ENCODE peak calls at places on chromosome 9, in five cellular contexts. U is AG04450; H is effector memory CD4-positive, alpha-beta T cell; C is endodermal cell; Q is CD8-positive, alpha-beta memory T cell. F is an unnamed sample.

GRCh38 chr9:75086443-75087278 is 1.3 kb downstream of the NMRK1 start:
- DNase-seq in Q (no peak), H (no peak), U (no peak), C (no peak), F (no peak)

GRCh38 chr9:80401243-80401642 is 829.5 kb downstream of the TLE4 start:
- DNase-seq in Q (no peak), H (no peak), C (no peak), U (no peak), F (no peak)

GRCh38 chr9:136470356-136470755 is 12.5 kb downstream of the SEC16A start:
- DNase-seq in C (no peak), H (no peak), Q (no peak), U (no peak), F (no peak)

GRCh38 chr9:84174486-84174885 is 166.1 kb downstream of the SLC28A3 start:
- DNase-seq in H (no peak), U (no peak), Q (no peak), C (no peak), F (no peak)

GRCh38 chr9:136178061-136178772 is 26.7 kb downstream of the LHX3 start:
- DNase-seq in U (no peak), Q (no peak), C (no peak), H (no peak), F (no peak)

GRCh38 chr9:36970007-36970888 is 63.8 kb downstream of the PAX5 start:
- DNase-seq in U (no peak), Q (no peak), H (no peak), C (peak; percentile 53), F (no peak)

GRCh38 chr9:114805670-114806551 is at the start of gene TNFSF15:
- DNase-seq in C (peak; percentile 82), H (no peak), Q (no peak), U (no peak), F (no peak)

GRCh38 chr9:74643303-74643933 is 146.3 kb downstream of the RORB start:
- DNase-seq in U (no peak), Q (no peak), C (no peak), H (no peak), F (no peak)

GRCh38 chr9:124353811-124354274 is 61.4 kb downstream of the PSMB7 start:
- DNase-seq in C (no peak), H (no peak), U (peak; percentile 27), Q (no peak), F (no peak)

GRCh38 chr9:85208666-85209065 is 533.1 kb downstream of the AGTPBP1 start:
- DNase-seq in C (no peak), U (no peak), Q (no peak), H (no peak), F (no peak)

GRCh38 chr9:129511320-129511900 is 109.5 kb downstream of the C9orf50 start:
- DNase-seq in C (no peak), Q (no peak), U (no peak), H (no peak), F (no peak)

GRCh38 chr9:79346350-79347020 is 225.3 kb upstream of the TLE4 start:
- DNase-seq in H (no peak), Q (no peak), C (no peak), U (no peak), F (no peak)

GRCh38 chr9:19028835-19029451 is 4.1 kb downstream of the SAXO1 start:
- DNase-seq in U (peak; percentile 52), H (no peak), Q (no peak), C (peak; percentile 79), F (no peak)

GRCh38 chr9:129483467-129484324 is 137.2 kb downstream of the C9orf50 start:
- DNase-seq in C (peak; percentile 80), Q (no peak), H (peak; percentile 32), U (no peak), F (peak; percentile 49)

GRCh38 chr9:29349050-29349449 is 1775.8 kb upstream of the C9orf72 start:
- DNase-seq in Q (no peak), C (no peak), H (no peak), U (no peak), F (no peak)

GRCh38 chr9:130768265-130768664 is 66.8 kb upstream of the ABL1 start:
- DNase-seq in H (no peak), U (no peak), Q (no peak), C (peak; percentile 63), F (no peak)

GRCh38 chr9:71664566-71664965 is 103.7 kb downstream of the CEMIP2 start:
- DNase-seq in U (no peak), C (no peak), Q (no peak), H (no peak), F (no peak)

GRCh38 chr9:79073201-79073600 is 498.6 kb upstream of the TLE4 start:
- DNase-seq in U (no peak), H (no peak), C (no peak), Q (no peak), F (no peak)

GRCh38 chr9:98247826-98248657 is 7.4 kb downstream of the TBC1D2 start:
- DNase-seq in Q (no peak), C (no peak), U (no peak), H (no peak), F (no peak)

GRCh38 chr9:21634951-21635350 is 152.8 kb upstream of the IFNE start:
- DNase-seq in U (no peak), H (no peak), C (no peak), Q (no peak), F (no peak)

GRCh38 chr9:116837038-116837998 is 150.2 kb downstream of the TRIM32 start:
- DNase-seq in H (no peak), C (peak; percentile 72), U (no peak), Q (no peak), F (no peak)

GRCh38 chr9:124358617-124359016 is 56.6 kb downstream of the PSMB7 start:
- DNase-seq in U (no peak), Q (no peak), C (peak; percentile 39), H (no peak), F (no peak)

GRCh38 chr9:133359420-133360175 is 3.2 kb downstream of the SURF2 start:
- DNase-seq in H (no peak), C (peak; percentile 85), U (no peak), Q (no peak), F (no peak)
- H3K9me3 ChIP-seq in H (no peaks in the 10 kb centered on the region), C (no peaks in the 10 kb centered on the region), U (no peaks in the 10 kb centered on the region), Q (no peaks in the 10 kb centered on the region), F (no peaks in the 10 kb centered on the region)

GRCh38 chr9:122718038-122718437 is 5.8 kb upstream of the OR1L4 start:
- DNase-seq in Q (no peak), U (no peak), H (no peak), C (no peak), F (no peak)

GRCh38 chr9:122723690-122724089 is at the start of gene OR1L4:
- DNase-seq in Q (no peak), C (no peak), U (no peak), H (no peak), F (no peak)
- H3K9me3 ChIP-seq in Q (peaks cover 17% of the 10 kb centered on the region), C (peaks cover 46% of the 10 kb centered on the region), U (peaks cover 8% of the 10 kb centered on the region), H (peaks cover 21% of the 10 kb centered on the region), F (peaks cover 9% of the 10 kb centered on the region)

DNA sequence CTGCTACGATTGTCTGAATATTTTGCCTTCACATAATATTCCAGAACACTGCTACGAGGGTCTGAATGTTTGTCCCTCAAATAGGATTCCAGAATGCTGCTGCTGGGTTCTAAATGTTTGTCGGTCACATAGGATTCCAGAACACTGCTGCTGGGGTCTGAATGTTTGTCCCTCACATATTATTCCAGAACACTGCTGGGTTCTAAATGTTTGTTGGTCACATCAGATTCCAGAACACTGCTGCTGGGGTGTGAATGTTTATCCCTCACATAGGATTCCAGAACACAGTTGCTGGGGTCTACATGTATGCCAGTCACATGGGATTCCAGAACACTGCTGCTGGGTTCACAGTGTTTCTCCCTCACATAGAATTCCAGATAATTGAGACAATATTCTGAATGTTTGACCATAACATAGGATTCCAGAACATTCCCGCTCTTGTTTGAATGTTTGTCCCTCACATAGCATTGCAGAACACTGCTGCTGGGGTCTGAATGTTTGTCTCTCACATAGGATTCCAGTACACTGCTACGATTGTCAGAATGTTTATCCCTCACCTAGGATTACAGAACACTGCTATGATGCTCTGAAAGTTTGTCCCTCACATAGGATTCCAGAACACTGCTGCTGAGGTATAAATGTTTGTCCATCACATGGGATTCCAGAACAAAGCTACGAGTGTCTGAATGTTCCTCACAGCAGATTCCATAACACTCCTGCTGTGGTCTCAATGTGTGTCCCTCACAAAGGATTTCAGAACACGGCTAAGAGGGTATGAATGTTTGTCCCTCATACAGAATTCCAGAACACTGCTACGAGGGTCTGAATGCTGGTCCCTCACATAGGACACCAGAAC is 201.8 kb downstream of the FOXD4L6 start:
- DNase-seq in H (no peak), U (no peak), C (peak; percentile 22), Q (no peak), F (no peak)
- H3K9me3 ChIP-seq in H (peaks cover 57% of the 10 kb centered on the region), U (peaks cover 36% of the 10 kb centered on the region), C (peaks cover 86% of the 10 kb centered on the region), Q (peaks cover 44% of the 10 kb centered on the region), F (peaks cover 56% of the 10 kb centered on the region)

DNA sequence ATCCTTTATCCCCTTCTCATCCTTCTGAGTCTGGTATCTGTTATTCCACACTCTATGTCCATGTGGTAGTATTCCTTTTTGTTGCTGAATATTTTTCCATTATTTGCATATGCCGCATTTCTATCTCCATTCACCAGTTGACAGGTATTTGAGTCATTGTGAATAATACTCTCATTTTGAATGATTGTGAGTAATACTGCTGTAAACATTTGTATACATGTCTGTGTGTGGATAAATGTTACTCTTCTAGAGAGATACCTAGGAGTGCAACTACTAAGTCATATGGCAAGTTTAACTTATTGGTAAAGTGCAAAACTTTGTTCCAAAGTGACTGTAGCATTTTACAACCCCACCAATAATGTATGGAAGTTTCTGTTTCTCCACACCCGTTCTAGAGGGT is 15.6 kb downstream of the RIC1 start:
- DNase-seq in U (no peak), H (no peak), Q (no peak), C (no peak), F (no peak)
- H3K9me3 ChIP-seq in U (no peaks in the 10 kb centered on the region), H (peaks cover 3% of the 10 kb centered on the region), Q (peaks cover 10% of the 10 kb centered on the region), C (peaks cover 3% of the 10 kb centered on the region), F (peaks cover 1% of the 10 kb centered on the region)

GRCh38 chr9:110575169-110575568 is 4.4 kb downstream of the SVEP1 start:
- DNase-seq in H (no peak), C (no peak), Q (no peak), U (no peak), F (no peak)

GRCh38 chr9:110571801-110572490 is 7.6 kb downstream of the SVEP1 start:
- DNase-seq in U (no peak), H (no peak), C (no peak), Q (no peak), F (no peak)

GRCh38 chr9:110575952-110576351 is 3.6 kb downstream of the SVEP1 start:
- DNase-seq in U (no peak), Q (no peak), H (no peak), C (no peak), F (no peak)

GRCh38 chr9:110578575-110578895 is 1.0 kb downstream of the SVEP1 start:
- DNase-seq in U (no peak), C (no peak), H (no peak), Q (no peak), F (no peak)

DNA sequence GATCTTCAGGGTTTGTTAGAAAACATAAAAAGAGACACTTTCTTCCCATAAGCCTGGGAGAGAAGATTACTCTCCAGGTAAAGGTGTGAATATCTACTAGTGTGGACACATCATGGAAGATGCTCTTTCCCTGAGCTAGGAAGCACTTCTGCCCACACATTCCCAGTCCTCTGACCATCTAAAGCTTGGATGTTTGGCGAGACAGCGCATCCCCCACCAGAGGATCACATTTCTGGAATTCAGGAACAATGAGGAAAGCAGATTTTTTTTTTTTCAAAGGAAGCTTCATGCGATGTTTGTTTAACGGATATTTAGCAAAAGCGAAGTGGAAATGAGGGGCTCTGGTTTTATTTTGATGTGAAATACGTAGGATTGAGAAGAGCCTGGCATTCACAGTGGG is 6.2 kb downstream of the SVEP1 start:
- DNase-seq in Q (no peak), H (no peak), U (no peak), C (no peak), F (no peak)
- H3K9me3 ChIP-seq in Q (no peaks in the 10 kb centered on the region), H (no peaks in the 10 kb centered on the region), U (no peaks in the 10 kb centered on the region), C (no peaks in the 10 kb centered on the region), F (no peaks in the 10 kb centered on the region)

F was measured in T-helper 17 cell.